ENCODE peak calls at places on chromosomes 1 and 21, in nine cellular contexts. P is endothelial cell; S is MCF 10A; C is AG04450; J is HT1080; Y is DMS 273 treated with DMSO at 0.1 percent for 48 hours; E is CD4-positive, alpha-beta memory T cell; X is dorsolateral prefrontal cortex; V is activated T-cell treated with anti-CD3 and anti-CD28 coated beads, Interleukin-2, amount 50 U/mL, for 4 hours. A is an unnamed sample.

GRCh38 chr1:109371271-109371739 is 26.4 kb downstream of the SORT1 start:
- DNase-seq in E (no peak), X (no peak), V (no peak), P (no peak), S (peak; percentile 70), Y (no peak), J (peak; percentile 64), C (no peak), A (peak; percentile 22)

GRCh38 chr21:44761011-44761729 is 40.5 kb downstream of the UBE2G2 start:
- DNase-seq in J (no peak), P (no peak), S (peak; percentile 61), V (no peak), Y (no peak), E (no peak), X (no peak), C (no peak), A (no peak)

GRCh38 chr1:228006034-228006792 is 585 bp upstream of the WNT3A start:
- DNase-seq in X (peak; percentile 20), J (no peak), Y (no peak), E (no peak), C (no peak), S (no peak), V (no peak), P (no peak), A (no peak)

GRCh38 chr21:36320421-36321324 is 676 bp downstream of the MORC3 start:
- DNase-seq in X (peak; percentile 65), E (no peak), S (peak; percentile 71), J (peak; percentile 80), C (peak; percentile 21), P (peak; percentile 74), Y (peak; percentile 53), V (no peak), A (peak; percentile 74)

GRCh38 chr1:160205242-160205973 is at the start of gene PEA15:
- DNase-seq in Y (peak; percentile 20), C (no peak), X (peak; percentile 83), E (peak; percentile 68), V (peak; percentile 67), S (peak; percentile 75), P (peak; percentile 76), J (peak; percentile 20), A (peak; percentile 84)

GRCh38 chr1:24351247-24351646 is 32.1 kb downstream of the GRHL3 start:
- DNase-seq in S (no peak), V (no peak), C (no peak), Y (no peak), J (no peak), E (no peak), X (no peak), P (no peak), A (no peak)

GRCh38 chr1:203733009-203733863 is 31.7 kb upstream of the LAX1 start:
- DNase-seq in X (no peak), J (no peak), C (no peak), Y (no peak), S (no peak), V (no peak), E (no peak), P (no peak), A (no peak)

GRCh38 chr1:244836135-244836521 is 670 bp downstream of the COX20 start:
- DNase-seq in V (no peak), X (no peak), S (peak; percentile 77), E (no peak), C (no peak), J (peak; percentile 37), P (peak; percentile 17), Y (peak; percentile 50), A (no peak)

GRCh38 chr1:42035205-42035829 is 116.6 kb upstream of the HIVEP3 start:
- DNase-seq in V (no peak), C (no peak), Y (no peak), J (peak; percentile 59), P (peak; percentile 51), E (no peak), X (peak; percentile 65), S (peak; percentile 13), A (peak; percentile 58)

GRCh38 chr1:47576758-47577115 is 138.9 kb downstream of the FOXD2 start:
- DNase-seq in J (no peak), E (no peak), Y (no peak), C (no peak), X (no peak), P (no peak), V (no peak), S (no peak), A (no peak)

GRCh38 chr1:54774820-54775498 is 10.6 kb upstream of the PARS2 start:
- DNase-seq in V (no peak), X (no peak), J (peak; percentile 48), P (peak; percentile 47), C (no peak), E (no peak), Y (no peak), S (peak; percentile 30), A (no peak)

GRCh38 chr1:55275151-55275748 is 60.1 kb upstream of the USP24 start:
- DNase-seq in J (no peak), V (no peak), X (peak; percentile 60), P (no peak), Y (no peak), E (no peak), S (no peak), C (no peak), A (no peak)

GRCh38 chr1:108041360-108042143 is 76.6 kb upstream of the VAV3 start:
- DNase-seq in J (no peak), E (no peak), X (no peak), V (no peak), Y (no peak), C (no peak), S (peak; percentile 25), P (no peak), A (no peak)

GRCh38 chr1:84834419-84835064 is 58.5 kb downstream of the LPAR3 start:
- DNase-seq in S (peak; percentile 87), V (no peak), P (no peak), Y (no peak), C (no peak), J (peak; percentile 72), X (no peak), E (no peak), A (no peak)

GRCh38 chr21:40231979-40232378 is 364.7 kb downstream of the PCP4 start:
- DNase-seq in C (no peak), J (no peak), P (no peak), X (no peak), S (no peak), V (no peak), Y (no peak), E (no peak), A (no peak)

GRCh38 chr1:48889088-48889487 is 112.4 kb upstream of the BEND5 start:
- DNase-seq in X (no peak), V (no peak), E (no peak), Y (no peak), P (no peak), C (no peak), S (no peak), J (no peak), A (no peak)

GRCh38 chr1:181251001-181251712 is 162.7 kb downstream of the IER5 start:
- DNase-seq in E (no peak), S (peak; percentile 99), C (peak; percentile 10), X (no peak), J (peak; percentile 79), V (no peak), P (no peak), Y (peak; percentile 80), A (no peak)

GRCh38 chr1:107096690-107097089 is 40.2 kb downstream of the PRMT6 start:
- DNase-seq in S (no peak), P (no peak), V (no peak), C (no peak), J (no peak), Y (no peak), E (no peak), X (no peak), A (no peak)

GRCh38 chr1:109251277-109252166 is 2.2 kb downstream of the CELSR2 start:
- DNase-seq in S (no peak), V (no peak), E (no peak), X (no peak), P (no peak), J (no peak), C (no peak), Y (no peak), A (no peak)

GRCh38 chr21:17390575-17390974 is 122.3 kb upstream of the CXADR start:
- DNase-seq in S (no peak), Y (no peak), E (no peak), C (no peak), J (peak; percentile 22), V (no peak), X (no peak), P (no peak), A (no peak)